ENCODE peak calls at places on chromosomes 2 and 18, in four cellular contexts. K is SJSA1, A is omental fat pad, I is mucosa of gallbladder. X is an unnamed sample.

GRCh38 chr18:40877096-40877495 is 1077.9 kb upstream of the PIK3C3 start:
- DNase-seq in K (peak; percentile 80), A (no peak), I (no peak), X (peak; percentile 81)

GRCh38 chr2:96631804-96632435 is 6.2 kb downstream of the KANSL3 start:
- DNase-seq in K (peak; percentile 77), A (no peak), I (no peak), X (peak; percentile 43)

GRCh38 chr2:163266772-163267171 is 428.2 kb upstream of the KCNH7 start:
- DNase-seq in K (peak; percentile 31), A (no peak), I (no peak), X (peak; percentile 95)

GRCh38 chr2:204051999-204052558 is 115.5 kb downstream of the ICOS start:
- DNase-seq in K (no peak), A (no peak), I (no peak), X (no peak)

GRCh38 chr2:20618468-20618885 is 32.4 kb downstream of the HS1BP3 start:
- DNase-seq in K (no peak), A (peak; percentile 25), I (no peak), X (no peak)

GRCh38 chr2:208406474-208407451 is at the start of gene PTH2R:
- DNase-seq in K (no peak), A (no peak), I (no peak), X (peak; percentile 9)

GRCh38 chr18:55085557-55086285 is 126.5 kb upstream of the CCDC68 start:
- DNase-seq in K (no peak), A (no peak), I (no peak), X (no peak)

GRCh38 chr2:98348066-98348561 is 1.9 kb downstream of the CNGA3 start:
- DNase-seq in K (no peak), A (no peak), I (no peak), X (no peak)

GRCh38 chr2:185436787-185437372 is 301.7 kb upstream of the FSIP2 start:
- DNase-seq in K (no peak), A (no peak), I (no peak), X (no peak)

GRCh38 chr2:158745067-158745865 is 49.9 kb upstream of the DAPL1 start:
- DNase-seq in K (no peak), A (no peak), I (peak; percentile 59), X (peak; percentile 71)

GRCh38 chr2:12493031-12493513 is 223.7 kb upstream of the TRIB2 start:
- DNase-seq in K (no peak), A (no peak), I (no peak), X (peak; percentile 76)

GRCh38 chr2:175805442-175806114 is 196.5 kb downstream of the LNPK start:
- DNase-seq in K (no peak), A (no peak), I (no peak), X (peak; percentile 4)

GRCh38 chr2:11640132-11640531 is 29.9 kb downstream of the NTSR2 start:
- DNase-seq in K (no peak), A (no peak), I (no peak), X (no peak)

GRCh38 chr2:207142461-207142860 is 23.3 kb downstream of the KLF7 start:
- DNase-seq in K (no peak), A (no peak), I (no peak), X (no peak)

GRCh38 chr18:12031836-12032235 is 50.5 kb downstream of the IMPA2 start:
- DNase-seq in K (no peak), A (no peak), I (no peak), X (peak; percentile 92)

GRCh38 chr2:112730182-112730581 is 9.4 kb downstream of the NT5DC4 start:
- DNase-seq in K (no peak), A (no peak), I (no peak), X (no peak)

GRCh38 chr18:59814872-59815271 is 84.9 kb upstream of the PMAIP1 start:
- DNase-seq in K (peak; percentile 69), A (no peak), I (no peak), X (peak; percentile 97)

GRCh38 chr2:185035906-185036305 is 437.6 kb downstream of the ZNF804A start:
- DNase-seq in K (no peak), A (no peak), I (no peak), X (no peak)

GRCh38 chr2:44793322-44793870 is 148.1 kb upstream of the SIX3 start:
- DNase-seq in K (no peak), A (no peak), I (no peak), X (peak; percentile 37)

GRCh38 chr18:48405108-48405507 is 4.1 kb downstream of the ZBTB7C start:
- DNase-seq in K (peak; percentile 31), A (no peak), I (no peak), X (peak; percentile 54)

GRCh38 chr2:75221872-75222271 is 22.6 kb upstream of the TACR1 start:
- DNase-seq in K (peak; percentile 59), A (no peak), I (no peak), X (peak; percentile 87)

GRCh38 chr2:113791697-113792590 is 35.5 kb upstream of the SLC35F5 start:
- DNase-seq in K (peak; percentile 42), A (no peak), I (no peak), X (no peak)

GRCh38 chr18:47794725-47795447 is 135.6 kb downstream of the SMAD2 start:
- DNase-seq in K (no peak), A (no peak), I (no peak), X (no peak)

GRCh38 chr2:111049792-111050640 is 70.7 kb upstream of the BCL2L11 start:
- DNase-seq in K (no peak), A (no peak), I (no peak), X (no peak)